ENCODE peak calls at places on chromosomes 16 and 17, in four cellular contexts. O is body of pancreas, S is transverse colon, D is HCT116. F is an unnamed sample.
A peak's percentile ranks its signal among the peaks of the same experiment; 100 is the strongest.

GRCh38 chr17:63189930-63190329 is 223.9 kb downstream of the TANC2 start:
- DNase-seq in O (no peak), S (no peak), D (no peak), F (no peak)

GRCh38 chr16:77376358-77376757 is 58.5 kb downstream of the ADAMTS18 start:
- DNase-seq in O (no peak), D (no peak), S (no peak), F (no peak)

GRCh38 chr17:559699-560378 is 154.8 kb downstream of the VPS53 start:
- DNase-seq in O (no peak), S (no peak), D (no peak), F (peak; percentile 18)

GRCh38 chr17:69269174-69269998 is 40.8 kb upstream of the ABCA10 start:
- DNase-seq in O (no peak), D (no peak), S (no peak), F (no peak)

GRCh38 chr16:71852561-71852960 is 6.8 kb downstream of the ATXN1L start:
- DNase-seq in D (no peak), O (no peak), S (no peak), F (no peak)

GRCh38 chr17:18041776-18042175 is 2.6 kb downstream of the GID4 start:
- DNase-seq in O (no peak), S (no peak), D (no peak), F (no peak)

GRCh38 chr17:60371818-60372510 is 20.0 kb downstream of the USP32 start:
- DNase-seq in O (no peak), S (no peak), D (no peak), F (no peak)

GRCh38 chr17:71392715-71393567 is 727.9 kb upstream of the SOX9 start:
- DNase-seq in S (no peak), D (no peak), O (no peak), F (no peak)

GRCh38 chr17:57420674-57421392 is 164.5 kb downstream of the MSI2 start:
- DNase-seq in D (no peak), O (no peak), S (peak; percentile 59), F (no peak)

GRCh38 chr16:75928295-75928694 is 202.0 kb upstream of the CPHXL start:
- DNase-seq in S (no peak), D (no peak), O (no peak), F (no peak)

GRCh38 chr17:45828171-45829133 is 16.2 kb upstream of the SPPL2C start:
- DNase-seq in D (no peak), S (no peak), O (no peak), F (no peak)

GRCh38 chr17:81858967-81859905 is 1.1 kb downstream of the P4HB start:
- DNase-seq in D (no peak), S (no peak), O (no peak), F (no peak)

GRCh38 chr17:47727704-47728036 is 5.4 kb upstream of the TBX21 start:
- DNase-seq in D (no peak), O (no peak), S (no peak), F (no peak)

GRCh38 chr16:68292425-68292824 is 18.3 kb downstream of the SLC7A6OS start:
- DNase-seq in O (no peak), S (no peak), D (no peak), F (no peak)

GRCh38 chr17:35900280-35900679 is 20.1 kb upstream of the CCL5 start:
- DNase-seq in S (no peak), O (no peak), D (no peak), F (no peak)

GRCh38 chr16:30740364-30741251 is 7.6 kb upstream of the PHKG2 start:
- DNase-seq in O (peak; percentile 89), D (peak; percentile 87), S (peak; percentile 92), F (peak; percentile 97)

GRCh38 chr16:82915139-82915824 is 288.5 kb downstream of the CDH13 start:
- DNase-seq in S (no peak), O (no peak), D (no peak), F (no peak)

GRCh38 chr16:6558133-6558532 is 774.5 kb upstream of the RBFOX1 start:
- DNase-seq in S (no peak), O (no peak), D (no peak), F (no peak)
- H3K4me3 ChIP-seq in S (no peak overlapping the region), O (no peak overlapping the region), D (no peak overlapping the region), F (no peak overlapping the region)

GRCh38 chr17:40017422-40018080 is 2.3 kb downstream of the CSF3 start:
- DNase-seq in O (no peak), S (no peak), D (no peak), F (no peak)

GRCh38 chr17:40018211-40019121 is 3.2 kb downstream of the CSF3 start:
- DNase-seq in O (no peak), S (no peak), D (no peak), F (no peak)

GRCh38 chr17:40021471-40021961 is 6.3 kb downstream of the CSF3 start:
- DNase-seq in O (no peak), D (no peak), S (no peak), F (no peak)

GRCh38 chr17:40020146-40020545 is 4.9 kb downstream of the CSF3 start:
- DNase-seq in O (no peak), S (no peak), D (no peak), F (no peak)

GRCh38 chr17:40019140-40019991 is 4.1 kb downstream of the CSF3 start:
- DNase-seq in D (no peak), S (no peak), O (no peak), F (no peak)
- TF ChIP-seq CTCF in D (no peak), S (no peak), O (no peak), F (no peak)

DNA sequence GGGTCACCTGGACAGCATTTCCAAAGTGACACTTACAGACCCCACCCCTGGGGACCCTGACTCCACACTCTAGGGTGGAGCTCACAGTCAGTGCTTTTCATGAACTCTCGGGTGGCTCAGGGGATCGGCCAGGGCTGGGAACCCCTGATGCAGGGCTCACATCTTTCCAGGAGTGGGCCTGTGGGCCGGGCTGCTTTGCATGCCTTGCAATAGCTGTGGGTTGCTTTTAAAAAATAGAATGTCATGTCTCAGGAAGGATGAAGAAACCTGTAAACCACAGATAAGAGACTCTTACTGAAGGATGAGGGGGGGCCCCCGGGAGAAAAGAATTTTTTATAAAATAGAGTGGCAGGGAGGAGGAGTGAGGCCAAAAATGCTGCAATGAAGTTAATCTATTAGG is 40.2 kb downstream of the RBFOX3 start:
- DNase-seq in S (no peak), O (no peak), D (no peak), F (no peak)
- TF ChIP-seq POLR2A in S (no peak), O (no peak), D (no peak), F (no peak)

DNA sequence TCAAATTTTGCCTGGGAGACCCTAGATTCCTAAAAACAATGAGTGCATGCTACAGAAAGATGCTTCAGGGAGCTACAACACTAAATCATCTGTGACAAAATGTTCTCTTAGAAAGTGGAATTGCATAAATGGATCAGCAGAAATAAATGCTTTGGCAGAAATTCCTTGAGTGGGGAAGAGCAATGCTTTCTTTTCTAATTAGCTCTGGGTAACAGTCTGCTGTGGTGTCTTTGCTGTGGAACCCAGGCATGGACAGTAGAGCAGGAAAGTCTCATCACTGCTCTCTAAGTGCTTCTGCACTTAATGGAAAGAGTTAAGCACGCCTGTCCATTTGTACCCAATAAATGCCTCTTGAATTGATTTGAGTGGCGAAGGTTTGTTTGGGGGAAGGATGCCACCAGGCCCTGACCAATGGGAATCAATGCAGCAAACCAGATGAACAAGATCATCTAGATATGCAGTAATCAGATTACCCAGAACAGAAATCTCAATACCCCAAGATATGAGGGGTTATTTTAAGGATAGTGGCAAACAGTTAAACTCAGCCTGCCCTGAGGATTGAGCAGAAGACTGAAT is 13.5 kb downstream of the HLF start:
- DNase-seq in S (no peak), D (no peak), O (no peak), F (no peak)
- H3K4me3 ChIP-seq in S (no peak overlapping the region), D (no peak overlapping the region), O (no peak overlapping the region), F (no peak overlapping the region)

DNA sequence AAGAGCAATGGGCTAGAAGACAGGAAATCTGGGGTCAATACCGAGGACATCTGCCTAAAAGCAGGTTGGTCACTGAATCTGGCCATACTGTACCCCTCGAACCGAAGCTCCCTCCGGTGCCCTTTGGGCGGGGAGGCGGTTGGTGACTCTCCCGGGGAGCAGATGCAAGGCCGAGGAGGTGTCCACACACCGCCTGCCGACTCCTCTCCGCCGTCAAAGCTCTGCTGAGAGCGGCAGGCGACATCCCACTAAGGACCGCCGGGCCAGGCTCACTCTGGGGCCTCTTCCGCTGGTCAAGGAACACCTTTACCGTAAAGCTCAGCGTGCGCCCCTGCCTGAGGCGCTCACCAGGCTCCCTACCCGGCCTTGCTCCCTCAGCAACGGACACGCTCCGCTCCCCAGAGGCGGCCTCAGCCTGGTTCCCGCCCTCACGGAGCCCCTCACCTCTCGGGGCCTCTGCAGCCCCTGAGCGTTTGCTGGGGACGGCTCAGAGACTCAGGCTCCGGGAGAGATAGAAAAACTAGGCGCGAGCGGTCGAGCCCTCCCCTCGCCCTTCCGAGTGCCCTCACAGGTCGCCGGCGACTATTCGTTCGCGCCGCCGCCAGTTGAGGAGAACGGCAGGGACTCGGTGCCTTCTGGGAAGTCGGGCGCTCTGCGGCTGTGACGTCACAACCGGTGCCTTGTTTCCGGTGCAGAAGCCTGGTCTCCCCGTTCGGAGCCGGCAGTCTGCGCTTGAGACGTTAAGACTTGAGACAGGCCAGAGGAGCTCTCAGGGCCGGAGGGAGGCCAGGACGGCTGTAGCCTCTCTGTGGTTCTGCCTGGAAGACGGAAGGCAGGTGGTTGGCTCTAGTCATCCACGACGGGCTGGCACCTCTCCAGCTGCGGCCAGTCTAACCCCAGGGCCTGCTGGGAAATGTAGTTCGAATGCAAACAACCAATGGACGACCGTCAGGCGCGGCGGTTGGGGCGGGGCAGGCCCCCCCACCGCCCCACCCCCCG is at the start of gene ZNF200:
- DNase-seq in S (peak; percentile 97), D (peak; percentile 94), O (peak; percentile 95), F (peak; percentile 99)
- TF ChIP-seq CTCF in S (peak; percentile 23), D (no peak), O (peak; percentile 1), F (no peak)

F was measured in lower leg skin.